ENCODE peak calls at places on chromosomes 3 and 15, in seven cellular contexts. J is mesenchymal stem cell, E is H9, Q is neuronal stem cell, B is IMR-90, I is mesendoderm, Y is trophoblast cell. Z is an unnamed sample.

GRCh38 chr3:49476563-49476962 is 6.5 kb downstream of the DAG1 start:
- DNase-seq in J (no peak), E (no peak), Q (no peak), B (no peak), I (no peak), Y (no peak), Z (no peak)

GRCh38 chr3:21573291-21573690 is 177.7 kb downstream of the ZNF385D start:
- DNase-seq in J (no peak), E (no peak), Q (no peak), B (peak), I (no peak), Y (no peak), Z (no peak)

GRCh38 chr3:57030711-57031110 is 29.8 kb upstream of the SPATA12 start:
- DNase-seq in J (no peak), E (no peak), Q (no peak), B (no peak), I (no peak), Y (no peak), Z (no peak)

GRCh38 chr3:142691527-142691926 is 32.3 kb upstream of the TRPC1 start:
- DNase-seq in J (no peak), E (no peak), Q (no peak), B (no peak), I (no peak), Y (peak), Z (no peak)

GRCh38 chr3:189555558-189555881 is 75.7 kb upstream of the TP63 start:
- DNase-seq in J (no peak), E (no peak), Q (no peak), B (no peak), I (no peak), Y (no peak), Z (no peak)

GRCh38 chr3:113948015-113948917 is 453 bp downstream of the ZDHHC23 start:
- DNase-seq in J (no peak), E (peak), Q (peak), B (no peak), I (peak), Y (peak), Z (peak)

GRCh38 chr3:196886175-196886574 is 18.5 kb downstream of the SENP5 start:
- DNase-seq in J (no peak), E (no peak), Q (no peak), B (no peak), I (no peak), Y (no peak), Z (no peak)

GRCh38 chr3:29804044-29804443 is 523.2 kb downstream of the RBMS3 start:
- DNase-seq in J (no peak), E (no peak), Q (no peak), B (no peak), I (no peak), Y (no peak), Z (no peak)

GRCh38 chr15:30940359-30940758 is 36.6 kb downstream of the FAN1 start:
- DNase-seq in J (no peak), E (no peak), Q (no peak), B (no peak), I (no peak), Y (no peak), Z (no peak)

GRCh38 chr3:36373084-36373483 is 7.2 kb upstream of the STAC start:
- DNase-seq in J (peak), E (no peak), Q (no peak), B (peak), I (peak), Y (no peak), Z (no peak)

GRCh38 chr15:74396445-74397238 is 29.2 kb upstream of the CYP11A1 start:
- DNase-seq in J (no peak), E (no peak), Q (no peak), B (peak), I (peak), Y (peak), Z (no peak)

GRCh38 chr15:47586653-47587224 is 130.6 kb upstream of the SEMA6D start:
- DNase-seq in J (no peak), E (no peak), Q (no peak), B (no peak), I (no peak), Y (no peak), Z (no peak)

GRCh38 chr15:70504305-70504951 is 258.9 kb downstream of the UACA start:
- DNase-seq in J (peak), E (no peak), Q (no peak), B (peak), I (peak), Y (peak), Z (no peak)

GRCh38 chr3:150922611-150923010 is 17.4 kb upstream of the MINDY4B start:
- DNase-seq in J (peak), E (peak), Q (no peak), B (no peak), I (peak), Y (peak), Z (no peak)

GRCh38 chr3:173044998-173045397 is 96.0 kb downstream of the SPATA16 start:
- DNase-seq in J (no peak), E (no peak), Q (no peak), B (no peak), I (peak), Y (no peak), Z (no peak)

DNA sequence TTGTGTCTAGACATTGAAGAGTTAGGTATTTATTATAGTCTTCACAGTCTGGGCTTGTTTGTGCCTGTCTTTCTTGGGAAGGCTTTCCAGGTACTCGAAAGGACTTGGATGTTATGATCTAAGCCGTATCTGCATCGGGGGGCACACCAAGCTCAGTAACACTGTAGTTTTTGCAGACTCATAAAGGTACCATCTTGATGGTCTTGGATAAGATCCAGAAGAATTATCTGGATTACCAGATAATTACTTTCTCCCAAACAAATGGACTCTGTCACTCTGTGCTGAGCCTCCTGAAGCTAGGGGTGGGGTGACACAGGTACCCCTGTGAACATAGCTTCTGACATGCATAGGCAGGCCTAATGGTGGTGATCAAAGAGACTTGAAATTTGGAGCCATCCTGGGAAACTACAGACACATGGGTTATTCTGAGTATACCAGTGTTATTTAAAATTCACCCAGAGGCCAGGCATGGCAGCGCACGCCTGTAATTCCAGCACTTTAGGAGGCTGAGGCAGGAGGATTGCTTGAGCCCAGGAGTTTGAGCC is 238.6 kb upstream of the TPM1 start:
- DNase-seq in J (no peak), E (no peak), Q (no peak), B (no peak), I (no peak), Y (no peak), Z (no peak)
- H3K18ac ChIP-seq in J (no peak), E (no peak), Q (no peak), B (no peak), I (no peak), Y (peak), Z (no peak)

DNA sequence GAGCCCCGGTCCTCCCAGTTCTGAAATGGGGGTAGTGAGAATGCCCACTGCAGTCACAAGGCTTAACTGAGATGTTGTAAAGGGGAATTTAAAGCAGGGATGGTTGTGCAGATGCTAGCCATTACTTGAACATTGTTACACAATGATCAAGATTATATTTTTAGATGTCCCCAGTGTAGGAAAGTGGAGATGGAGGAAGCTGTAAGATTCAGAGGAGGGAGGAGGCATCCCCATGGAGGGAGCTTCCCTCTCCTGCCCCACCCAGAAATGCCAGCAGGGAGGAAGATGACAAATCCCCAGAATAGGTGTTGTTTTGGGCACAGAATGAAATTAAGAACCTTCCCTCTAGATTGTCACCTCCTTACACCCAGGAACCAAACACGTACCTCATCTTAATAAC is 46.1 kb downstream of the EFCAB12 start:
- DNase-seq in J (no peak), E (no peak), Q (no peak), B (no peak), I (no peak), Y (no peak), Z (no peak)
- H3K18ac ChIP-seq in J (no peak), E (no peak), Q (no peak), B (no peak), I (no peak), Y (no peak), Z (no peak)

GRCh38 chr15:68304611-68305337 is 27.2 kb downstream of the FEM1B start:
- DNase-seq in J (no peak), E (peak), Q (no peak), B (no peak), I (peak), Y (no peak), Z (no peak)
- H3K18ac ChIP-seq in J (no peak), E (no peak), Q (peak), B (no peak), I (no peak), Y (no peak), Z (peak)

GRCh38 chr15:95567686-95568085 is 762.8 kb upstream of the NR2F2 start:
- DNase-seq in J (no peak), E (no peak), Q (no peak), B (peak), I (peak), Y (peak), Z (no peak)

GRCh38 chr15:95563634-95564033 is 766.9 kb upstream of the NR2F2 start:
- DNase-seq in J (no peak), E (no peak), Q (no peak), B (no peak), I (peak), Y (no peak), Z (no peak)

GRCh38 chr15:95565201-95565600 is 765.3 kb upstream of the NR2F2 start:
- DNase-seq in J (no peak), E (no peak), Q (no peak), B (no peak), I (no peak), Y (no peak), Z (no peak)

GRCh38 chr15:95561463-95561862 is 769.0 kb upstream of the NR2F2 start:
- DNase-seq in J (peak), E (no peak), Q (no peak), B (peak), I (no peak), Y (no peak), Z (no peak)

GRCh38 chr15:95565702-95566101 is 764.8 kb upstream of the NR2F2 start:
- DNase-seq in J (no peak), E (no peak), Q (no peak), B (no peak), I (no peak), Y (no peak), Z (no peak)
- H3K18ac ChIP-seq in J (no peak), E (no peak), Q (no peak), B (no peak), I (no peak), Y (no peak), Z (no peak)

GRCh38 chr3:78737988-78738387 is 1029.8 kb downstream of the ROBO1 start:
- DNase-seq in J (peak), E (no peak), Q (no peak), B (no peak), I (no peak), Y (no peak), Z (no peak)

GRCh38 chr3:78732471-78732870 is 1035.3 kb downstream of the ROBO1 start:
- DNase-seq in J (no peak), E (no peak), Q (no peak), B (no peak), I (no peak), Y (no peak), Z (no peak)

GRCh38 chr3:78732893-78733292 is 1034.9 kb downstream of the ROBO1 start:
- DNase-seq in J (no peak), E (no peak), Q (no peak), B (no peak), I (no peak), Y (no peak), Z (no peak)

GRCh38 chr3:78736863-78737262 is 1030.9 kb downstream of the ROBO1 start:
- DNase-seq in J (peak), E (no peak), Q (no peak), B (peak), I (no peak), Y (no peak), Z (no peak)

DNA sequence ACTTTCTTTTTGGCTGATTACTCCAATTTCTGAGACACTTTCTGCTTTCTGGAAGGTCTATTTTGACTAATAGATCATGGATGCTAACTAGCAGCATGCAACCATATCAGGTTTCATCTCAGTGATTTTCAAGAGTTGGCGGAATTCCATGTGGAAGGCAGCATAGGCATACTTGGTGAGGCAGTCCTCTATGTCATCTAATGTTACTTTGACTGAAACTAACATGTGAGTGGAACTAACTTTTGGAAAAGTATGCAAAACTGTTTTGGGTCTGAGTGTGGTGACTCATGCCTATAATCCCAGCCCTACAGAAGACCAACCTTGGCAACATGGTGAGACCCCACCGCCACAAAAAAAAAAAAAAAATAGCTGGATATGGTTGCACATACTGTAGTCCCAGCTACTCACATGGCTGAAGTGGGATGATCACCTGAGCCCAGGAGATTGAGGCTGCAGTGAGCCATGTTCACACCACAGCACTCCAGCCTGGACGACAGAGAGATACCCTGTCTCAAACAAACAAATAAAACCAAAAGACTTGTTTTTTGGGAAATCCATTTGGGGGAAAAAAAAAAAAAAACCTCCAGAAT is 1033.7 kb downstream of the ROBO1 start:
- DNase-seq in J (peak), E (no peak), Q (no peak), B (peak), I (no peak), Y (no peak), Z (no peak)
- H3K18ac ChIP-seq in J (no peak), E (no peak), Q (no peak), B (no peak), I (peak), Y (no peak), Z (no peak)

DNA sequence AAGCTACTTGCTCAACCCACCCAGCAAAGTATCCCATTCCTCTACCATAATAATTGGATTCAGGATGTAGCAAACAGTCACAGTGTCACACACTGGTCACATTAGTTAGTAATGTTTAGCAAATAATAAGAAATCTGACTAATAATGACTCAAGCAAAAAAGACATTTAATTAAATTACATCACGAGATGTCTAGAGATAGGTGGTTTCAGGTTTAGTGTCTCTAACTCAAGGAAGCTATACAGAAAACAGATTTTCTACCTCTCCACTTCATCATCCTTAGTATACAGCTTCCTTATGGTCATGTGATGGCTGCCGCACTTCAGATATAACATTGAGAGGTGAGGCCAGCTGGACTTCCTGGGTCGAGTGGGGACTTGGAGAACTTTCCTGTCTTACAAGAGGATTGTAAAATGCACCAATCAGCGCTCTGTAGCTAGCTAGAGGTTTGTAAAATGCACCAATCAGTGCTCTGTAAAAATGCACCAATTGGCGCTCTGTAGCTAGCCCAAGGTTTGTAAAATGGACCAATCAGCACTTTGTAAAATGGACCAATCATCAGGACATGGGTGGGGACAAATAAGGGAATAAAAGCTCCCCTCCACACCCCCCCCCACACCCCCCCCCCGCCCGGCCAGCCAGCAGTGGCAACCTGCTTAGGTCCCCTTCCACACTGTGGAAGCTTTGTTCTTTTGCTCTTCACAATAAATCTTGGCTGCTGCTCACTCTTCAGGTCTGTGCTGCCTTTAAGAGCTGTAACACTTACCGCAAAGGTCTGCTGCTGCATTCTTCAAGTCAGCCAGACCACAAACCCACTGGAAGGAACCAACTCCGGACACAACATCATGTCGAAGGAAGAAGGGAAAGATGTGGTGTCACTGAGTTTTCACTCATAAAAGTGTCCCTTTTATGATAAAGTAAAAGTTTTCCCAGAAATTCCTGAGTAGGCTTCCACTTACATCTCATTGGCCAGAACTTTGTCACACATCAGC is 24.9 kb upstream of the ARPIN start:
- DNase-seq in J (no peak), E (no peak), Q (no peak), B (no peak), I (no peak), Y (no peak), Z (no peak)
- H3K18ac ChIP-seq in J (no peak), E (no peak), Q (no peak), B (no peak), I (no peak), Y (no peak), Z (no peak)

GRCh38 chr3:12465826-12466225 is 18.5 kb upstream of the TSEN2 start:
- DNase-seq in J (no peak), E (no peak), Q (no peak), B (no peak), I (no peak), Y (no peak), Z (no peak)

GRCh38 chr3:12468276-12468675 is 16.0 kb upstream of the TSEN2 start:
- DNase-seq in J (no peak), E (no peak), Q (no peak), B (no peak), I (no peak), Y (peak), Z (no peak)

GRCh38 chr3:12468757-12469156 is 15.5 kb upstream of the TSEN2 start:
- DNase-seq in J (no peak), E (no peak), Q (no peak), B (no peak), I (no peak), Y (no peak), Z (no peak)

GRCh38 chr3:12470111-12470510 is 14.2 kb upstream of the TSEN2 start:
- DNase-seq in J (no peak), E (no peak), Q (no peak), B (peak), I (no peak), Y (peak), Z (no peak)

GRCh38 chr3:12467746-12468145 is 16.5 kb upstream of the TSEN2 start:
- DNase-seq in J (no peak), E (no peak), Q (no peak), B (no peak), I (no peak), Y (peak), Z (no peak)
- H3K18ac ChIP-seq in J (no peak), E (no peak), Q (no peak), B (no peak), I (no peak), Y (no peak), Z (no peak)

GRCh38 chr3:31086698-31087097 is 192.2 kb upstream of the GADL1 start:
- DNase-seq in J (no peak), E (no peak), Q (no peak), B (no peak), I (no peak), Y (no peak), Z (no peak)
- H3K18ac ChIP-seq in J (no peak), E (no peak), Q (no peak), B (no peak), I (no peak), Y (no peak), Z (no peak)

DNA sequence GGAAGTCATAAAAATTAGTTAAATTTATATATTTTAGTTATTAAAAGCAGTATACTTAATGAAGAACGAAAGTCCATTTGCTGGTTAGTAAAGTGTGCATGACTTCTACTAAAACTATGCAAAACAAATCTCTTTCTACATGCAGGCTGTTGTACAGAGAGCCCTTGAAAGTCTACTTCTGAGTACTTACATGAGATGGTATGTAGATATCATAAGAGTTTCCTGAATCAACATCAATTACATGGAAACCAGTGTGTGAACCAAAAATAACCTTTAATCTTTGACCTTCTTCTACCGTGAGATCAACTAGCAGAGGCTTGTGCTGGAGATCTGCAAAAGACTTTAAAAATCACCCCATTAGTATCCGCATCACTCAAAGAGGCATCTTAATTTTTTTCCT is 42.1 kb upstream of the SLC2A2 start:
- DNase-seq in J (peak), E (no peak), Q (no peak), B (peak), I (no peak), Y (peak), Z (no peak)
- H3K18ac ChIP-seq in J (no peak), E (no peak), Q (no peak), B (no peak), I (no peak), Y (no peak), Z (no peak)

GRCh38 chr3:174223611-174224010 is 635.5 kb upstream of the NAALADL2 start:
- DNase-seq in J (no peak), E (no peak), Q (no peak), B (no peak), I (no peak), Y (no peak), Z (no peak)
- H3K18ac ChIP-seq in J (no peak), E (no peak), Q (no peak), B (no peak), I (no peak), Y (no peak), Z (no peak)

Z was measured in H1.